ENCODE peak calls at places on chromosomes 6 and 20, in five cellular contexts. Q, V, N, X and W are unnamed samples.

GRCh38 chr6:36244641-36245280 is 25.1 kb upstream of the PNPLA1 start:
- DNase-seq in V (peak), Q (no peak), X (peak), N (peak), W (no peak)

GRCh38 chr6:107179004-107179403 is 63.7 kb upstream of the BEND3 start:
- DNase-seq in N (peak), X (no peak), Q (no peak), V (no peak), W (no peak)

GRCh38 chr6:62530985-62531384 is 245.0 kb upstream of the KHDRBS2 start:
- DNase-seq in V (no peak), X (no peak), N (no peak), Q (no peak), W (no peak)

GRCh38 chr6:11575408-11576033 is 38.0 kb downstream of the TMEM170B start:
- DNase-seq in Q (peak), X (peak), V (peak), N (peak), W (peak)

GRCh38 chr6:37021356-37022129 is 16.1 kb downstream of the FGD2 start:
- DNase-seq in V (peak), Q (no peak), N (no peak), X (no peak), W (no peak)

GRCh38 chr6:160039441-160039840 is 70.6 kb downstream of the IGF2R start:
- DNase-seq in V (no peak), N (no peak), Q (no peak), X (no peak), W (no peak)

GRCh38 chr6:134175532-134176282 is 123.3 kb upstream of the SLC2A12 start:
- DNase-seq in N (peak), V (peak), X (peak), Q (peak), W (no peak)

GRCh38 chr6:167291623-167292300 is 647 bp downstream of the UNC93A start:
- DNase-seq in X (no peak), V (peak), Q (no peak), N (no peak), W (no peak)

GRCh38 chr6:20717743-20718142 is 183.5 kb downstream of the CDKAL1 start:
- DNase-seq in Q (no peak), V (no peak), N (no peak), X (no peak), W (no peak)

GRCh38 chr20:48754269-48754668 is 73.5 kb downstream of the PREX1 start:
- DNase-seq in N (no peak), Q (no peak), V (no peak), X (no peak), W (no peak)

GRCh38 chr20:52425253-52425652 is 233.7 kb upstream of the ZFP64 start:
- DNase-seq in Q (no peak), V (no peak), N (no peak), X (no peak), W (no peak)

GRCh38 chr6:303948-304558 is 11.8 kb downstream of the DUSP22 start:
- DNase-seq in Q (no peak), N (no peak), X (no peak), V (no peak), W (peak)

GRCh38 chr6:68238097-68238597 is 396.9 kb upstream of the ADGRB3 start:
- DNase-seq in V (no peak), X (no peak), Q (no peak), N (no peak), W (no peak)

GRCh38 chr6:20211037-20211940 is 980 bp downstream of the MBOAT1 start:
- DNase-seq in N (no peak), X (no peak), Q (no peak), V (no peak), W (peak)

GRCh38 chr20:35334511-35335101 is 42.4 kb upstream of the FAM83C start:
- DNase-seq in X (no peak), Q (no peak), N (no peak), V (no peak), W (no peak)

GRCh38 chr6:26532699-26533523 is 5.3 kb upstream of the HMGN4 start:
- DNase-seq in V (peak), X (peak), Q (peak), N (peak), W (no peak)

GRCh38 chr6:140274548-140274947 is 900.1 kb upstream of the CITED2 start:
- DNase-seq in N (no peak), Q (no peak), V (no peak), X (no peak), W (no peak)

GRCh38 chr20:44959082-44959895 is 908 bp downstream of the TOMM34 start:
- DNase-seq in N (no peak), Q (peak), V (peak), X (no peak), W (no peak)

GRCh38 chr20:44324343-44324742 is 12.5 kb upstream of the R3HDML start:
- DNase-seq in X (no peak), V (no peak), Q (no peak), N (no peak), W (no peak)

GRCh38 chr6:2911171-2911570 is 8.1 kb upstream of the SERPINB9 start:
- DNase-seq in X (no peak), N (no peak), Q (no peak), V (no peak), W (no peak)

GRCh38 chr6:44117397-44118128 is 9.7 kb downstream of the MRPL14 start:
- DNase-seq in V (no peak), X (no peak), N (no peak), Q (no peak), W (no peak)

GRCh38 chr6:52013035-52013434 is 74.4 kb downstream of the PKHD1 start:
- DNase-seq in V (no peak), N (no peak), X (no peak), Q (no peak), W (peak)

GRCh38 chr6:110488606-110489005 is 12.2 kb upstream of the SLC22A16 start:
- DNase-seq in X (no peak), Q (no peak), N (no peak), V (no peak), W (no peak)

GRCh38 chr6:154435400-154435945 is 75.0 kb downstream of the CNKSR3 start:
- DNase-seq in N (no peak), Q (no peak), V (no peak), X (no peak), W (no peak)

GRCh38 chr6:16318538-16318937 is 80.2 kb downstream of the GMPR start:
- DNase-seq in V (no peak), N (no peak), X (no peak), Q (no peak), W (no peak)

GRCh38 chr20:57594092-57594911 is 25.9 kb downstream of the ZBP1 start:
- DNase-seq in X (peak), Q (peak), N (peak), V (peak), W (peak)

GRCh38 chr6:71478834-71479541 is 190.4 kb downstream of the OGFRL1 start:
- DNase-seq in X (no peak), Q (no peak), N (no peak), V (no peak), W (peak)

DNA sequence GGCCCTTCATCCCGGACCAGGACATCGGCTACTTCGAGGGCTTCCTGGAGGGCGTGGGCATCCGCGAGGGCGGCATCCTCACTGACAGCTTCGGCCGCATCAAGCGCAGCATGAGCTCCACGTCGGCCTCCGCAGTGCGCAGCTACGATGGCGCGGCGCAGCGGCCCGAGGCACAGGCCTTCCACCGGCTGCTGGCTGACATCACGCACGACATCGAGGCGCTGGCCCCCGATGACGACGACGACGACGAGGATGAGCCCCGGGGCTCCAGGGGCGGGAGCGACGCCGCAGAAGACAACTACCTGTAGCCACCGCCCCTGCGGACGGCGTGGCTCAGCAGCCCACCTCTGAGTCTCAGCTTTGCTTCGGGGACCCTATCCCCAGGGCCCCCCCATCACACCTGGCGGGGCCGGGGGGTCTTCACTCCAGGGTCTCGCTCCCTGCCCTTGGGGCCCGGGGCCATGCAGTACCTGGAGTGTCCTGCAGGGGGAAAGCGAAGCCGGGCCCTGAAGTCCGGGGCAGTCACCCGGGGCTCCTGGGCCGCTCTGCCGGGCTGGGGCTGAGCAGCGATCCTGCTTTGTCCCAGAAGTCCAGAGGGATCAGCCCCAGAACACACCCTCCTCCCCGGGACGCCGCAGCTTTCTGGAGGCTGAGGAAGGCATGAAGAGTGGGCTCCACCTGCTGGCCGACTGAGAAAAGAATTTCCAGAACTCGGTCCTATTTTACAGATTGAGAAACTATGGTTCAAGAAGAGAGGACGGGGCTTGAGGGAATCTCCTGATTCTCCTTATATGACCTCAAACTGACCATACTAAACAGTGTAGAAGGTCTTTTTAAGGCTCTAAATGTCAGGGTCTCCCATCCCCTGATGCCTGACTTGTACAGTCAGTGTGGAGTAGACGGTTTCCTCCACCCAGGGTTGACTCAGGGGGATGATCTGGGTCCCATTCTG is 20.8 kb upstream of the HCK start:
- DNase-seq in Q (peak), V (peak), X (peak), N (peak), W (peak)
- TF ChIP-seq JUND in Q (no peak), V (no peak), X (peak), N (no peak), W (no peak)

GRCh38 chr6:42429836-42430235 is 21.9 kb downstream of the TRERF1 start:
- DNase-seq in V (no peak), N (no peak), X (peak), Q (no peak), W (no peak)

GRCh38 chr6:42426191-42426590 is 25.5 kb downstream of the TRERF1 start:
- DNase-seq in N (no peak), X (no peak), Q (no peak), V (no peak), W (no peak)

GRCh38 chr6:42429042-42429574 is 22.6 kb downstream of the TRERF1 start:
- DNase-seq in V (no peak), Q (no peak), X (peak), N (no peak), W (no peak)

GRCh38 chr6:42431356-42431755 is 20.4 kb downstream of the TRERF1 start:
- DNase-seq in Q (no peak), V (no peak), X (no peak), N (no peak), W (no peak)

GRCh38 chr6:42428326-42429041 is 23.2 kb downstream of the TRERF1 start:
- DNase-seq in N (no peak), Q (peak), V (no peak), X (peak), W (no peak)
- TF ChIP-seq JUND in N (no peak), Q (no peak), V (no peak), X (no peak), W (no peak)

GRCh38 chr20:59962155-59962554 is 3.9 kb downstream of the CDH26 start:
- DNase-seq in V (no peak), X (no peak), N (no peak), Q (no peak), W (no peak)
- TF ChIP-seq JUND in V (no peak), X (no peak), N (no peak), Q (no peak), W (no peak)

DNA sequence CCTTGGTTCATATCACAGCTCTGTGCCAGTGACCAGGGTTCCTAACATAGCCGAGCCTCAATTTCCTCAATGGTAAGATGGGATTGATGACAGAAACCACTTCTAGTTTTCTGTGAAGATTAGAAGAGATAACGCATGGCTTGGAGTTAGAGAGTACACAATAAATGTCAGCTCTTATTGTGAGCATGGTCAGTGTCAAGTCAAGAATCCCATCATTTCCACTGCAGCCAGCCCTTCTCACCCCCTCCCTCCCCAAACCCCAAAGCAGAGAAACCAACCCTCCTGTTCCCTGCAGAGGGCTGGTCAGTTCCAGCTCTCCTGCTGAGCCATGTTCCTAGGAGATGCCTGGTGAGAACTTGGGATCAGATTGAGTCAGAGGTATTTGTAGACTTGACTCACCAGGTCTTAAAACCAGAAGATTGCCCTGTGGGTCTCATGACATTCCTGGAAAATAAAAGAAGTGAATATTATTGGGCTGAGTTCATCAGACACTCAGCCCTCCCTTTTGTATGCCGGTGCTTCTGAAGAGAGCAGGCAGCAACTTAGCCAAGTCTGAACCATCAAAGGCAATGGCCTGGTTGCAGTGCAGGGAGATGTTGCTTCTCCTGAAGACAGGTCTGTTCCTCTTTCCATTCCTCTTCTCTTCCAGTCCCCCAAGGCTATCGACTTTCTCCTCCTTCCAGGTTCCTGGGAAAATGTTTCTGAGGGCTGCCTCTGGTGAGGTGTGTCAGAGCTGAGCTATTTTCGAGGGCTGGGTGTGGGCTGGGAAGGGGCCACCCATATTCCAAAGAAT is 278.1 kb upstream of the SUPT3H start:
- DNase-seq in Q (no peak), V (no peak), N (peak), X (no peak), W (peak)
- TF ChIP-seq JUND in Q (peak), V (no peak), N (peak), X (no peak), W (peak)

DNA sequence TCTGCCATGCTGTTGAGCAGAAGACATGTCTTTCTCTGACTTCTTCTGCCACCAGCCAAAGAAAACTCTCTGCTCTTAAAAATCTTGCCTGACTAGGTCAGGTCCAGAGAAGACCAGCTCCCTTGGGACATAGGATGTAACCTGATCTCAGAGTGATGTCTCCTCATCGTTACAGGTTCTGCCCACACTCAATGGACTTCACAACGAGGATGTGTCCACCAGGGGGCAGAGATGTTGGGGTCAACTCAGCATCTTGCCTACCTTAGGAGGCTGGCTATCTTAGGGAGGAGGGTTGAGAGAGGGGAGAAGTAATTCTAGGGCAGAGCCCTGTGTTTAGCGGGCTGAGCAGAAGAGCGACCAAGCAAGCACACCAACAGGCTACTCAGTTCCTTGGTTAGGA is 207.6 kb upstream of the CDH4 start:
- DNase-seq in X (no peak), V (no peak), N (no peak), Q (no peak), W (no peak)
- TF ChIP-seq JUND in X (no peak), V (no peak), N (no peak), Q (no peak), W (no peak)

GRCh38 chr6:157453978-157454377 is 73.0 kb downstream of the ZDHHC14 start:
- DNase-seq in V (no peak), X (no peak), Q (no peak), N (no peak), W (no peak)

GRCh38 chr6:157455731-157456523 is 74.9 kb downstream of the ZDHHC14 start:
- DNase-seq in X (peak), N (no peak), Q (no peak), V (no peak), W (no peak)

GRCh38 chr6:157455028-157455714 is 74.2 kb downstream of the ZDHHC14 start:
- DNase-seq in N (no peak), Q (no peak), V (no peak), X (peak), W (no peak)

GRCh38 chr6:157457787-157458186 is 76.8 kb downstream of the ZDHHC14 start:
- DNase-seq in V (no peak), X (no peak), N (no peak), Q (no peak), W (no peak)

DNA sequence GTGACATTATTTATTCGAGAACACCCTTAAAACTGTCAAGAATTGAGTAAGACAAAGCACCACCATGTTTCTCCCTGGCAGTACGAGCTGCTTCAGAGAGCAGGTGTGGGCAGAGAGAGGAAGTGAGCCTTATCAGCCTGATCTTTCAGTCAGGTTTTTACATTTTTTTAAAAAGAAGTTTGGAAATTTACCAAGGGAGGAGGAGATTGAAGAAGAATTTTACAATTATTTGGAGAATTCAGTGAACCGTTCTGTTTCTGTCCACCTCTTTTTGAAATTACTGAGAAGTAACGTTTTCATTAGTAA is 75.5 kb downstream of the ZDHHC14 start:
- DNase-seq in Q (no peak), V (no peak), X (no peak), N (no peak), W (no peak)
- TF ChIP-seq JUND in Q (no peak), V (no peak), X (no peak), N (no peak), W (no peak)

GRCh38 chr20:46083531-46084061 is 6.2 kb downstream of the NCOA5 start:
- DNase-seq in X (no peak), V (no peak), Q (no peak), N (no peak), W (no peak)
- TF ChIP-seq JUND in X (no peak), V (no peak), Q (no peak), N (no peak), W (no peak)